ENCODE peak calls at places on chromosome 22, in four cellular contexts. H is MM.1S, I is heart left ventricle, V is left ventricle myocardium inferior. C is an unnamed sample.

GRCh38 chr22:28477556-28477955 is 202.1 kb downstream of the TTC28 start:
- DNase-seq in H (no peak), V (no peak), I (no peak), C (no peak)

GRCh38 chr22:26170112-26170492 is 840 bp downstream of the SEZ6L start:
- DNase-seq in V (no peak), I (no peak), H (no peak), C (peak)

GRCh38 chr22:25406510-25407210 is 157.8 kb upstream of the GRK3 start:
- DNase-seq in I (peak), V (peak), H (no peak), C (no peak)

GRCh38 chr22:50717709-50718351 is 20.2 kb upstream of the ACR start:
- DNase-seq in H (no peak), V (no peak), I (no peak), C (no peak)

GRCh38 chr22:22090650-22091399 is 108.2 kb upstream of the TOP3B start:
- DNase-seq in V (no peak), I (no peak), H (no peak), C (no peak)

GRCh38 chr22:42747701-42748513 is 27.2 kb upstream of the A4GALT start:
- DNase-seq in H (no peak), I (peak), V (no peak), C (no peak)

GRCh38 chr22:27311666-27312566 is 489.6 kb downstream of the MN1 start:
- DNase-seq in V (no peak), I (no peak), H (no peak), C (no peak)

GRCh38 chr22:42984397-42984796 is 30.6 kb downstream of the PACSIN2 start:
- DNase-seq in I (no peak), H (no peak), V (no peak), C (no peak)

GRCh38 chr22:41563051-41563711 is 2.4 kb downstream of the CSDC2 start:
- DNase-seq in H (no peak), I (no peak), V (no peak), C (no peak)

GRCh38 chr22:34850010-34850409 is 215.9 kb upstream of the ISX start:
- DNase-seq in H (no peak), I (no peak), V (no peak), C (no peak)

GRCh38 chr22:36764060-36764459 is 11.9 kb downstream of the IFT27 start:
- DNase-seq in I (peak), H (no peak), V (no peak), C (no peak)

GRCh38 chr22:42959472-42960145 is 55.3 kb downstream of the PACSIN2 start:
- DNase-seq in V (peak), H (no peak), I (peak), C (no peak)

GRCh38 chr22:29988719-29989118 is 91.5 kb upstream of the HORMAD2 start:
- DNase-seq in I (no peak), H (no peak), V (no peak), C (no peak)

GRCh38 chr22:50314455-50315288 is 7.2 kb upstream of the PLXNB2 start:
- DNase-seq in I (peak), H (peak), V (peak), C (peak)

DNA sequence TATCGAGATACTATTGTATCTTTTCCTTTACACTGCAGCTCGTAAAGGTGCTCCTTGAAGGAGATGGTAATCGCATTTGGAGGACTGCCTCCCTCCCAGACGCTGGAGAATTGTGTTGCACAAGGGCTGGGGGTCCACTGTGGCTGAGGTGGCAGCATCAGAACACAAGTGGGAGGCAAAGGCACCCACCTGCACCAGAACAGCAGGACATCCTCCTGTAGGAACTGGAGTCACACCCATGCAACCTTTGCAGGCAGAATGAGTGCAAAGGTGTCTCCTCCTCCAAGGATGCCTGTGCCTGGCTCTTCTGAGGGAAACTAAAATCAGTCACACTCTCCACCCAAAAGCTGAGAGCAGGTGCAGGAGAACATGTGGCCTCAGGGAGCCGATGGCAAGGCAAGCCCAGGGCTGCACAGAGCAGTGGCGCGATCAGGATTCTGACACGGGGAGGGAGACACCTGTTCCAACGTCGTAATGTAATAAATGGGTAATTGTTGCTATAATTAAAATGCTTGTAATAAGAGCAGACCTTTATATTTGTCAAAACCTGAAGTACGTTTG is 1501.4 kb downstream of the TBC1D22A start:
- DNase-seq in H (no peak), V (no peak), I (no peak), C (no peak)
- TF ChIP-seq CTCF in H (no peak), V (no peak), I (no peak), C (no peak)

GRCh38 chr22:32203181-32204105 is 1.4 kb downstream of the RFPL2 start:
- DNase-seq in I (no peak), V (no peak), H (no peak), C (peak)
- TF ChIP-seq CTCF in I (no peak), V (no peak), H (no peak), C (no peak)

GRCh38 chr22:46035380-46035741 is 58.4 kb upstream of the WNT7B start:
- DNase-seq in I (no peak), H (no peak), V (no peak), C (no peak)

GRCh38 chr22:46033256-46034200 is 56.6 kb upstream of the WNT7B start:
- DNase-seq in H (no peak), I (peak), V (no peak), C (no peak)

GRCh38 chr22:46036558-46037408 is 59.8 kb upstream of the WNT7B start:
- DNase-seq in I (peak), V (no peak), H (peak), C (no peak)

GRCh38 chr22:46038174-46038487 is 61.2 kb upstream of the WNT7B start:
- DNase-seq in V (no peak), I (no peak), H (no peak), C (no peak)

GRCh38 chr22:46035742-46036557 is 59.0 kb upstream of the WNT7B start:
- DNase-seq in H (peak), I (peak), V (peak), C (peak)
- TF ChIP-seq CTCF in H (no peak), I (no peak), V (no peak), C (no peak)

GRCh38 chr22:20080776-20081654 is 974 bp downstream of the DGCR8 start:
- DNase-seq in V (no peak), H (peak), I (no peak), C (no peak)

GRCh38 chr22:20076627-20077172 is 3.3 kb upstream of the DGCR8 start:
- DNase-seq in I (no peak), H (no peak), V (no peak), C (no peak)

GRCh38 chr22:20080445-20080775 is 369 bp downstream of the DGCR8 start:
- DNase-seq in I (peak), H (peak), V (peak), C (peak)

GRCh38 chr22:20083157-20083890 is 3.3 kb downstream of the DGCR8 start:
- DNase-seq in I (no peak), H (no peak), V (no peak), C (no peak)

GRCh38 chr22:20079745-20080444 is at the start of gene DGCR8:
- DNase-seq in I (peak), H (peak), V (peak), C (peak)
- TF ChIP-seq CTCF in I (no peak), H (no peak), V (no peak), C (no peak)

DNA sequence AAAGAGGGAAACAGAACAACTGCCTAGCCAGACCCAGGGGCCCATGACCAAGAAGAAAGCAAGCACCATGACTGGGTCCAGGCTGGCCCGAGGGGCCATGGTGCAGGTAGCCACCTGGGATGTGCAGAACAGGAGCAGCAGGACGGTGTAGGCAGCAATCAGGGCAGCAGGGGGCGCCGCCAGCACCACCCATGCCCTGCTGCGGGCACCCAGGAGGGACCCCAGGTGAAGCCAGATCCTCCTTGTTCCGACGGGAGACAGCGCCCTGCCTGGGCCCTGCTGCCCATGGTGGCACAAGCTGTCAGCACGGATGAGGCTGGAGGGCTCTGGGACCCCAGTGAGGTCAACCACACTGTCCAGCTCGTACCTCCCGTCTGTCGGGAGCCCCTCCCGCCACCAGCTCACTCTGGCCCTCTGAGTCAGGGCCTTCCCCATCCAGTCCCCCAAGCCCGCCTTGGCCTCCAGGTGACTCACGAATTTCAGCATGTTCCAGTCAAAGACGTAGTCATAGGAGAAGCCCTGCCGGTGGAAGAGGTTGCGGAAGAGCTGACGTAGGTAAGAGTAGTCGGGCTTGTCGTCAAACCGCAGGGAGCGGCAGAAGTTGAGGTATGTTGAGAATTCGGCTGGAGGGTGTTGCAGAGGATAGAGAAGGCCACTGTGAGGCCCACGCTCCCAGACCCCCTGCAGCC is 18.8 kb downstream of the CSNK1E start:
- DNase-seq in H (no peak), I (no peak), V (no peak), C (peak)
- TF ChIP-seq CTCF in H (peak), I (peak), V (peak), C (peak)

DNA sequence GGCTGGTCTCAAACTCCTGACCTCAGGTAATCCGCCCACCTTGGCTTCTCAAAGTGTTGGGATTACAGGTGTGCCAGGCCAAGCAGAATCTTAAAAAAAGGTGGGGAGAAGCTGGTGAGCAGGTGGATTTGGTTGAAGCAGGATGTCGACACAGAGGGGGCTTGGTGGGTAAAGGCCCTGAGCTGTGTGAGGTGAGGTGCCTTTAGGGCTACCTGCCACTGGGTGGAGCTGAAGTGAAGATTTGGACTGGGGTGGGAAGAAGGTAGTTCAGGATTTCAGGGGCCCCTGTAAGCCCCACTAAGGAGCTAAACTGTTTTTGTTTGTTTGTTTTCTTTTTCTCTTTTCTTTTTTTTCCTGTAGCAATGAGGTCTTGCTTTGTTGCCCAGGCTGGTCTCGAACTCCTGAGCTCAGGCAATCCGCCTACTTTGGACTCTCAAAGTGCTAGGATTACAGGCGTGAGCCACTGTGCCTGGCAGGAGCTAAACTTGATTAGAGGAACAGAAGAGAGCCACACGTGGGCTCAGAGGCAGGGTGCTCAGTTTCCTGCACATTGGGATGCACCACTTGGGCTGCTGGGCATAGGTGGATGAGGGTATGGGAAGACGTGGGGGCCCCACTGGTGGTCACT is 6.0 kb downstream of the P2RX6 start:
- DNase-seq in H (no peak), V (no peak), I (no peak), C (peak)
- TF ChIP-seq CTCF in H (peak), V (peak), I (peak), C (peak)

GRCh38 chr22:47169801-47170140 is 407.3 kb downstream of the TBC1D22A start:
- DNase-seq in H (no peak), I (peak), V (no peak), C (no peak)
- TF ChIP-seq CTCF in H (no peak), I (no peak), V (no peak), C (no peak)